ENCODE peak calls at places on chromosomes 2 and 18, in six cellular contexts. One of them, this sample, is unnamed.

GRCh38 chr2:120382541-120383144 is 36.7 kb downstream of the INHBB start:
- DNase-seq in putamen: no peak
- DNase-seq in bronchial epithelial cell: no peak
- DNase-seq in lower lobe of right lung: peak
- DNase-seq in nephron progenitor cell: no peak
- DNase-seq in stimulated activated CD4-positive, alpha-beta T cell treated with anti-CD3 and anti-CD28 coated beads, Interleukin-15, amount 100 ng/mL, for 1 hour: no peak
- DNase-seq in this sample: no peak

GRCh38 chr2:241035818-241036396 is 37.5 kb downstream of the SNED1 start:
- DNase-seq in stimulated activated CD4-positive, alpha-beta T cell treated with anti-CD3 and anti-CD28 coated beads, Interleukin-15, amount 100 ng/mL, for 1 hour: no peak
- DNase-seq in putamen: peak
- DNase-seq in nephron progenitor cell: no peak
- DNase-seq in bronchial epithelial cell: no peak
- DNase-seq in lower lobe of right lung: no peak
- DNase-seq in this sample: no peak

GRCh38 chr2:202238234-202239197 is at the start of gene SUMO1:
- DNase-seq in bronchial epithelial cell: peak
- DNase-seq in nephron progenitor cell: peak
- DNase-seq in stimulated activated CD4-positive, alpha-beta T cell treated with anti-CD3 and anti-CD28 coated beads, Interleukin-15, amount 100 ng/mL, for 1 hour: peak
- DNase-seq in putamen: peak
- DNase-seq in lower lobe of right lung: peak
- DNase-seq in this sample: peak

GRCh38 chr2:44955593-44956449 is 14.3 kb downstream of the SIX3 start:
- DNase-seq in putamen: no peak
- DNase-seq in stimulated activated CD4-positive, alpha-beta T cell treated with anti-CD3 and anti-CD28 coated beads, Interleukin-15, amount 100 ng/mL, for 1 hour: peak
- DNase-seq in bronchial epithelial cell: peak
- DNase-seq in nephron progenitor cell: peak
- DNase-seq in lower lobe of right lung: peak
- DNase-seq in this sample: peak

GRCh38 chr18:26233208-26233607 is 7.0 kb downstream of the TAF4B start:
- DNase-seq in bronchial epithelial cell: peak
- DNase-seq in nephron progenitor cell: no peak
- DNase-seq in stimulated activated CD4-positive, alpha-beta T cell treated with anti-CD3 and anti-CD28 coated beads, Interleukin-15, amount 100 ng/mL, for 1 hour: no peak
- DNase-seq in putamen: no peak
- DNase-seq in lower lobe of right lung: no peak
- DNase-seq in this sample: no peak

GRCh38 chr18:23378470-23378764 is 74.7 kb upstream of the RIOK3 start:
- DNase-seq in stimulated activated CD4-positive, alpha-beta T cell treated with anti-CD3 and anti-CD28 coated beads, Interleukin-15, amount 100 ng/mL, for 1 hour: no peak
- DNase-seq in nephron progenitor cell: no peak
- DNase-seq in lower lobe of right lung: no peak
- DNase-seq in putamen: no peak
- DNase-seq in bronchial epithelial cell: peak
- DNase-seq in this sample: no peak

GRCh38 chr2:216653931-216654365 is 20.7 kb downstream of the IGFBP2 start:
- DNase-seq in bronchial epithelial cell: no peak
- DNase-seq in putamen: no peak
- DNase-seq in stimulated activated CD4-positive, alpha-beta T cell treated with anti-CD3 and anti-CD28 coated beads, Interleukin-15, amount 100 ng/mL, for 1 hour: no peak
- DNase-seq in nephron progenitor cell: no peak
- DNase-seq in lower lobe of right lung: no peak
- DNase-seq in this sample: no peak

GRCh38 chr2:86072271-86072858 is 33.3 kb downstream of the POLR1A start:
- DNase-seq in nephron progenitor cell: peak
- DNase-seq in bronchial epithelial cell: no peak
- DNase-seq in lower lobe of right lung: peak
- DNase-seq in stimulated activated CD4-positive, alpha-beta T cell treated with anti-CD3 and anti-CD28 coated beads, Interleukin-15, amount 100 ng/mL, for 1 hour: no peak
- DNase-seq in putamen: peak
- DNase-seq in this sample: no peak

GRCh38 chr2:217105733-217106649 is 246.1 kb upstream of the TNP1 start:
- DNase-seq in putamen: no peak
- DNase-seq in bronchial epithelial cell: peak
- DNase-seq in stimulated activated CD4-positive, alpha-beta T cell treated with anti-CD3 and anti-CD28 coated beads, Interleukin-15, amount 100 ng/mL, for 1 hour: no peak
- DNase-seq in lower lobe of right lung: no peak
- DNase-seq in nephron progenitor cell: no peak
- DNase-seq in this sample: no peak

GRCh38 chr2:211329421-211329820 is 773.0 kb downstream of the CPS1 start:
- DNase-seq in lower lobe of right lung: no peak
- DNase-seq in stimulated activated CD4-positive, alpha-beta T cell treated with anti-CD3 and anti-CD28 coated beads, Interleukin-15, amount 100 ng/mL, for 1 hour: no peak
- DNase-seq in putamen: no peak
- DNase-seq in nephron progenitor cell: no peak
- DNase-seq in bronchial epithelial cell: peak
- DNase-seq in this sample: no peak

GRCh38 chr2:161237397-161238263 is 70.6 kb upstream of the PSMD14 start:
- DNase-seq in putamen: peak
- DNase-seq in bronchial epithelial cell: peak
- DNase-seq in nephron progenitor cell: peak
- DNase-seq in stimulated activated CD4-positive, alpha-beta T cell treated with anti-CD3 and anti-CD28 coated beads, Interleukin-15, amount 100 ng/mL, for 1 hour: peak
- DNase-seq in lower lobe of right lung: peak
- DNase-seq in this sample: peak

GRCh38 chr18:7946724-7947377 is 379.7 kb downstream of the PTPRM start:
- DNase-seq in nephron progenitor cell: peak
- DNase-seq in stimulated activated CD4-positive, alpha-beta T cell treated with anti-CD3 and anti-CD28 coated beads, Interleukin-15, amount 100 ng/mL, for 1 hour: no peak
- DNase-seq in lower lobe of right lung: no peak
- DNase-seq in bronchial epithelial cell: peak
- DNase-seq in putamen: peak
- DNase-seq in this sample: no peak

GRCh38 chr18:46570134-46570533 is 86.9 kb downstream of the LOXHD1 start:
- DNase-seq in lower lobe of right lung: no peak
- DNase-seq in putamen: no peak
- DNase-seq in bronchial epithelial cell: no peak
- DNase-seq in nephron progenitor cell: no peak
- DNase-seq in stimulated activated CD4-positive, alpha-beta T cell treated with anti-CD3 and anti-CD28 coated beads, Interleukin-15, amount 100 ng/mL, for 1 hour: no peak
- DNase-seq in this sample: no peak

GRCh38 chr18:62485684-62486083 is 37.1 kb upstream of the ZCCHC2 start:
- DNase-seq in bronchial epithelial cell: peak
- DNase-seq in putamen: peak
- DNase-seq in stimulated activated CD4-positive, alpha-beta T cell treated with anti-CD3 and anti-CD28 coated beads, Interleukin-15, amount 100 ng/mL, for 1 hour: no peak
- DNase-seq in nephron progenitor cell: no peak
- DNase-seq in lower lobe of right lung: no peak
- DNase-seq in this sample: no peak

GRCh38 chr2:189685540-189686229 is 11.2 kb downstream of the ANKAR start:
- DNase-seq in bronchial epithelial cell: peak
- DNase-seq in putamen: no peak
- DNase-seq in stimulated activated CD4-positive, alpha-beta T cell treated with anti-CD3 and anti-CD28 coated beads, Interleukin-15, amount 100 ng/mL, for 1 hour: no peak
- DNase-seq in lower lobe of right lung: no peak
- DNase-seq in nephron progenitor cell: no peak
- DNase-seq in this sample: no peak

This sample was measured in upper lobe of left lung.